ENCODE peak calls at places on chromosome 1, in seven cellular contexts. One of them, this sample, is unnamed.

GRCh38 chr1:63537006-63537405 is 13.7 kb downstream of the EFCAB7 start:
- DNase-seq in prostate gland: no peak
- DNase-seq in MCF 10A: no peak
- DNase-seq in dermis blood vessel endothelial cell: no peak
- DNase-seq in stimulated activated CD4-positive, alpha-beta T cell treated with anti-CD3 and anti-CD28 coated beads, Interleukin-4, amount 100 ng/mL, for 24 hours: no peak
- DNase-seq in AG04450: no peak
- DNase-seq in OCI-LY7: no peak
- DNase-seq in this sample: no peak

GRCh38 chr1:6243993-6244392 is at the start of gene HES3:
- DNase-seq in prostate gland: no peak
- DNase-seq in MCF 10A: no peak
- DNase-seq in dermis blood vessel endothelial cell: no peak
- DNase-seq in stimulated activated CD4-positive, alpha-beta T cell treated with anti-CD3 and anti-CD28 coated beads, Interleukin-4, amount 100 ng/mL, for 24 hours: no peak
- DNase-seq in AG04450: no peak
- DNase-seq in OCI-LY7: no peak
- DNase-seq in this sample: no peak

GRCh38 chr1:82318921-82319320 is 518.2 kb downstream of the ADGRL2 start:
- DNase-seq in prostate gland: no peak
- DNase-seq in MCF 10A: peak
- DNase-seq in dermis blood vessel endothelial cell: peak
- DNase-seq in stimulated activated CD4-positive, alpha-beta T cell treated with anti-CD3 and anti-CD28 coated beads, Interleukin-4, amount 100 ng/mL, for 24 hours: no peak
- DNase-seq in AG04450: no peak
- DNase-seq in OCI-LY7: no peak
- DNase-seq in this sample: peak

GRCh38 chr1:242525360-242525722 is 844 bp upstream of the PLD5 start:
- DNase-seq in prostate gland: no peak
- DNase-seq in MCF 10A: no peak
- DNase-seq in dermis blood vessel endothelial cell: no peak
- DNase-seq in stimulated activated CD4-positive, alpha-beta T cell treated with anti-CD3 and anti-CD28 coated beads, Interleukin-4, amount 100 ng/mL, for 24 hours: no peak
- DNase-seq in AG04450: no peak
- DNase-seq in OCI-LY7: no peak
- DNase-seq in this sample: no peak

GRCh38 chr1:177927021-177927596 is 42.7 kb downstream of the SEC16B start:
- DNase-seq in prostate gland: no peak
- DNase-seq in MCF 10A: peak
- DNase-seq in dermis blood vessel endothelial cell: peak
- DNase-seq in stimulated activated CD4-positive, alpha-beta T cell treated with anti-CD3 and anti-CD28 coated beads, Interleukin-4, amount 100 ng/mL, for 24 hours: no peak
- DNase-seq in AG04450: peak
- DNase-seq in OCI-LY7: no peak
- DNase-seq in this sample: peak

GRCh38 chr1:22188914-22189313 is 46.0 kb upstream of the WNT4 start:
- DNase-seq in prostate gland: no peak
- DNase-seq in MCF 10A: no peak
- DNase-seq in dermis blood vessel endothelial cell: no peak
- DNase-seq in stimulated activated CD4-positive, alpha-beta T cell treated with anti-CD3 and anti-CD28 coated beads, Interleukin-4, amount 100 ng/mL, for 24 hours: no peak
- DNase-seq in AG04450: no peak
- DNase-seq in OCI-LY7: no peak
- DNase-seq in this sample: no peak

GRCh38 chr1:58933599-58933926 is 149.7 kb upstream of the JUN start:
- DNase-seq in prostate gland: no peak
- DNase-seq in MCF 10A: peak
- DNase-seq in dermis blood vessel endothelial cell: no peak
- DNase-seq in stimulated activated CD4-positive, alpha-beta T cell treated with anti-CD3 and anti-CD28 coated beads, Interleukin-4, amount 100 ng/mL, for 24 hours: no peak
- DNase-seq in AG04450: no peak
- DNase-seq in OCI-LY7: no peak
- DNase-seq in this sample: no peak

GRCh38 chr1:155989992-155990325 is 11.6 kb upstream of the ARHGEF2 start:
- DNase-seq in prostate gland: no peak
- DNase-seq in MCF 10A: no peak
- DNase-seq in dermis blood vessel endothelial cell: no peak
- DNase-seq in stimulated activated CD4-positive, alpha-beta T cell treated with anti-CD3 and anti-CD28 coated beads, Interleukin-4, amount 100 ng/mL, for 24 hours: no peak
- DNase-seq in AG04450: no peak
- DNase-seq in OCI-LY7: no peak
- DNase-seq in this sample: no peak

GRCh38 chr1:230701895-230702768 is 11.8 kb downstream of the AGT start:
- DNase-seq in prostate gland: no peak
- DNase-seq in MCF 10A: no peak
- DNase-seq in dermis blood vessel endothelial cell: no peak
- DNase-seq in stimulated activated CD4-positive, alpha-beta T cell treated with anti-CD3 and anti-CD28 coated beads, Interleukin-4, amount 100 ng/mL, for 24 hours: no peak
- DNase-seq in AG04450: no peak
- DNase-seq in OCI-LY7: no peak
- DNase-seq in this sample: no peak

GRCh38 chr1:221887758-221888157 is 145.9 kb upstream of the DUSP10 start:
- DNase-seq in prostate gland: no peak
- DNase-seq in MCF 10A: no peak
- DNase-seq in dermis blood vessel endothelial cell: no peak
- DNase-seq in stimulated activated CD4-positive, alpha-beta T cell treated with anti-CD3 and anti-CD28 coated beads, Interleukin-4, amount 100 ng/mL, for 24 hours: no peak
- DNase-seq in AG04450: no peak
- DNase-seq in OCI-LY7: no peak
- DNase-seq in this sample: no peak

GRCh38 chr1:115190766-115191165 is 101.5 kb upstream of the TSPAN2 start:
- DNase-seq in prostate gland: no peak
- DNase-seq in MCF 10A: no peak
- DNase-seq in dermis blood vessel endothelial cell: no peak
- DNase-seq in stimulated activated CD4-positive, alpha-beta T cell treated with anti-CD3 and anti-CD28 coated beads, Interleukin-4, amount 100 ng/mL, for 24 hours: no peak
- DNase-seq in AG04450: no peak
- DNase-seq in OCI-LY7: no peak
- DNase-seq in this sample: no peak

GRCh38 chr1:1307261-1307907 is 346 bp downstream of the ACAP3 start:
- DNase-seq in prostate gland: no peak
- DNase-seq in MCF 10A: no peak
- DNase-seq in dermis blood vessel endothelial cell: peak
- DNase-seq in stimulated activated CD4-positive, alpha-beta T cell treated with anti-CD3 and anti-CD28 coated beads, Interleukin-4, amount 100 ng/mL, for 24 hours: no peak
- DNase-seq in AG04450: no peak
- DNase-seq in OCI-LY7: no peak
- DNase-seq in this sample: no peak

GRCh38 chr1:100928128-100928527 is 32.2 kb downstream of the SLC30A7 start:
- DNase-seq in prostate gland: no peak
- DNase-seq in MCF 10A: no peak
- DNase-seq in dermis blood vessel endothelial cell: peak
- DNase-seq in stimulated activated CD4-positive, alpha-beta T cell treated with anti-CD3 and anti-CD28 coated beads, Interleukin-4, amount 100 ng/mL, for 24 hours: no peak
- DNase-seq in AG04450: no peak
- DNase-seq in OCI-LY7: no peak
- DNase-seq in this sample: no peak

GRCh38 chr1:241916196-241916595 is 41.4 kb upstream of the BECN2 start:
- DNase-seq in prostate gland: no peak
- DNase-seq in MCF 10A: no peak
- DNase-seq in dermis blood vessel endothelial cell: no peak
- DNase-seq in stimulated activated CD4-positive, alpha-beta T cell treated with anti-CD3 and anti-CD28 coated beads, Interleukin-4, amount 100 ng/mL, for 24 hours: no peak
- DNase-seq in AG04450: no peak
- DNase-seq in OCI-LY7: no peak
- DNase-seq in this sample: no peak